ENCODE peak calls at places on chromosomes 2 and 18, in four cellular contexts. One of them, this sample, is unnamed.
A peak's percentile ranks its signal among the peaks of the same experiment; 100 is the strongest.

GRCh38 chr18:62497171-62497783 is 25.5 kb upstream of the ZCCHC2 start:
- DNase-seq in K562: no peak
- DNase-seq in HepG2: no peak
- DNase-seq in GM12878: no peak
- DNase-seq in this sample: no peak

GRCh38 chr2:9979977-9980376 is 28.5 kb downstream of the GRHL1 start:
- DNase-seq in K562: no peak
- DNase-seq in HepG2: no peak
- DNase-seq in GM12878: no peak
- DNase-seq in this sample: no peak

GRCh38 chr2:204152616-204153015 is 216.1 kb downstream of the ICOS start:
- DNase-seq in K562: no peak
- DNase-seq in HepG2: no peak
- DNase-seq in GM12878: no peak
- DNase-seq in this sample: no peak

GRCh38 chr2:127638361-127639110 is 7.4 kb upstream of the GPR17 start:
- DNase-seq in K562: peak; percentile 72
- DNase-seq in HepG2: no peak
- DNase-seq in GM12878: no peak
- DNase-seq in this sample: no peak

GRCh38 chr2:96321230-96322103 is 3.6 kb upstream of the ITPRIPL1 start:
- DNase-seq in K562: peak; percentile 71
- DNase-seq in HepG2: peak; percentile 14
- DNase-seq in GM12878: peak; percentile 82
- DNase-seq in this sample: peak; percentile 36

GRCh38 chr2:88757025-88757424 is 65.6 kb downstream of the RPIA start:
- DNase-seq in K562: no peak
- DNase-seq in HepG2: no peak
- DNase-seq in GM12878: no peak
- DNase-seq in this sample: no peak

GRCh38 chr2:160294339-160294803 is 94.3 kb upstream of the ITGB6 start:
- DNase-seq in K562: no peak
- DNase-seq in HepG2: no peak
- DNase-seq in GM12878: no peak
- DNase-seq in this sample: no peak

GRCh38 chr18:58569490-58569911 is 59.4 kb downstream of the ALPK2 start:
- DNase-seq in K562: no peak
- DNase-seq in HepG2: peak; percentile 35
- DNase-seq in GM12878: no peak
- DNase-seq in this sample: no peak

GRCh38 chr2:198238429-198238828 is 434.0 kb downstream of the PLCL1 start:
- DNase-seq in K562: no peak
- DNase-seq in HepG2: no peak
- DNase-seq in GM12878: no peak
- DNase-seq in this sample: no peak

GRCh38 chr18:3217930-3218647 is 1.7 kb downstream of the MYOM1 start:
- DNase-seq in K562: peak; percentile 52
- DNase-seq in HepG2: peak; percentile 96
- DNase-seq in GM12878: no peak
- DNase-seq in this sample: no peak

GRCh38 chr2:37454851-37455762 is 110.7 kb downstream of the QPCT start:
- DNase-seq in K562: no peak
- DNase-seq in HepG2: no peak
- DNase-seq in GM12878: no peak
- DNase-seq in this sample: no peak

GRCh38 chr2:189393440-189394111 is 47.7 kb upstream of the WDR75 start:
- DNase-seq in K562: no peak
- DNase-seq in HepG2: no peak
- DNase-seq in GM12878: no peak
- DNase-seq in this sample: no peak

GRCh38 chr2:37569986-37570688 is 101.3 kb downstream of the CDC42EP3 start:
- DNase-seq in K562: no peak
- DNase-seq in HepG2: peak; percentile 30
- DNase-seq in GM12878: no peak
- DNase-seq in this sample: no peak

GRCh38 chr2:176356251-176356650 is 87.0 kb downstream of the MTX2 start:
- DNase-seq in K562: no peak
- DNase-seq in HepG2: no peak
- DNase-seq in GM12878: no peak
- DNase-seq in this sample: no peak

GRCh38 chr2:51697095-51697494 is 665.2 kb upstream of the NRXN1 start:
- DNase-seq in K562: no peak
- DNase-seq in HepG2: peak; percentile 4
- DNase-seq in GM12878: no peak
- DNase-seq in this sample: no peak

GRCh38 chr2:80459028-80459427 is 154.5 kb upstream of the LRRTM1 start:
- DNase-seq in K562: no peak
- DNase-seq in HepG2: no peak
- DNase-seq in GM12878: no peak
- DNase-seq in this sample: no peak

GRCh38 chr2:163630836-163631235 is 105.0 kb downstream of the FIGN start:
- DNase-seq in K562: no peak
- DNase-seq in HepG2: no peak
- DNase-seq in GM12878: no peak
- DNase-seq in this sample: no peak

GRCh38 chr2:138676654-138677053 is 103.5 kb downstream of the NXPH2 start:
- DNase-seq in K562: no peak
- DNase-seq in HepG2: no peak
- DNase-seq in GM12878: no peak
- DNase-seq in this sample: no peak

GRCh38 chr2:231929961-231930600 is 3.9 kb upstream of the NPPC start:
- DNase-seq in K562: peak; percentile 78
- DNase-seq in HepG2: no peak
- DNase-seq in GM12878: no peak
- DNase-seq in this sample: peak; percentile 70

GRCh38 chr2:222738759-222739292 is 67.4 kb downstream of the MOGAT1 start:
- DNase-seq in K562: peak; percentile 62
- DNase-seq in HepG2: no peak
- DNase-seq in GM12878: no peak
- DNase-seq in this sample: no peak

GRCh38 chr18:7139409-7139808 is 21.8 kb upstream of the LAMA1 start:
- DNase-seq in K562: no peak
- DNase-seq in HepG2: no peak
- DNase-seq in GM12878: no peak
- DNase-seq in this sample: no peak

GRCh38 chr2:238168196-238168815 is 9.5 kb downstream of the ERFE start:
- DNase-seq in K562: peak; percentile 52
- DNase-seq in HepG2: no peak
- DNase-seq in GM12878: no peak
- DNase-seq in this sample: no peak

GRCh38 chr2:173296235-173296634 is 58.4 kb upstream of the CDCA7 start:
- DNase-seq in K562: no peak
- DNase-seq in HepG2: no peak
- DNase-seq in GM12878: no peak
- DNase-seq in this sample: no peak

GRCh38 chr18:59760212-59760997 is 63.2 kb upstream of the CCBE1 start:
- DNase-seq in K562: no peak
- DNase-seq in HepG2: no peak
- DNase-seq in GM12878: no peak
- DNase-seq in this sample: no peak

GRCh38 chr2:199757466-199757865 is 93.5 kb downstream of the FTCDNL1 start:
- DNase-seq in K562: no peak
- DNase-seq in HepG2: no peak
- DNase-seq in GM12878: no peak
- DNase-seq in this sample: no peak

GRCh38 chr2:119228964-119229363 is 5.3 kb downstream of the STEAP3 start:
- DNase-seq in K562: no peak
- DNase-seq in HepG2: no peak
- DNase-seq in GM12878: no peak
- DNase-seq in this sample: no peak

DNA sequence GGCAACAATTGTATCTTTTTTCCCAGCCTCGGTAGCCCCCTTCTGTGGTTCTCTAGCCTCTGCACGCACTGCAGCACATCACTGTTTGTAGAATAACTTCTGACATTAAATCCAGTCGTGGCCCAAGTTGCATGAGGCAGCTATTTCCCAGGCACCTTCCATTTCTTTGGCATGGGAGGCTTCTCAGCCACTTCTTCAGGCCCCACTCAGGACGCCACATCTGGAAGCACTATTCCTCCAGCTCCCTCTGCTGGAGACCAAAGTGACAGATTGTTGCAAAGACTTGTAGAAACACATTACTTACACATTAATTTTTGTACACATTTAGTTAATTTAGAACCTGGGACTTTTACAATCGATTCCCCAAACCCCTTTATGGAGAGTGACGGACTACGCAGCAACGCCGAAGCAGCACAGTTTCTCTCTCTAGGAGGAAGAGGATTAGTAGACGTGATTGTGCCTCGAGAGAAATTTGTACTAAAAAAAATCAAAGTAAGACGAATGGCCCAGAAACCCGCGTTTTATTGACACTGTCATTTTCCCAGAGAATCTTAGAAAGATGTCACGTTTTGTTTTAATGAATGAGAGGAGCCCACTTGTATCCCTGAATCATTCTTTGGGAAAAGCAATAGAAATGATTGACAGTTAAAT is 57.8 kb upstream of the RGPD5 start:
- DNase-seq in K562: peak; percentile 16
- DNase-seq in HepG2: peak; percentile 69
- DNase-seq in GM12878: no peak
- DNase-seq in this sample: peak; percentile 53
- TF ChIP-seq FOXK2 in K562: no peak
- TF ChIP-seq FOXK2 in HepG2: no peak
- TF ChIP-seq FOXK2 in GM12878: no peak
- TF ChIP-seq FOXK2 in this sample: no peak

GRCh38 chr2:15938803-15939555 is 1.4 kb upstream of the MYCN start:
- DNase-seq in K562: no peak
- DNase-seq in HepG2: no peak
- DNase-seq in GM12878: no peak
- DNase-seq in this sample: no peak

GRCh38 chr2:15940661-15941482 is 522 bp downstream of the MYCN start:
- DNase-seq in K562: no peak
- DNase-seq in HepG2: no peak
- DNase-seq in GM12878: no peak
- DNase-seq in this sample: peak; percentile 28

GRCh38 chr2:15941483-15941853 is 1.1 kb downstream of the MYCN start:
- DNase-seq in K562: no peak
- DNase-seq in HepG2: no peak
- DNase-seq in GM12878: no peak
- DNase-seq in this sample: peak; percentile 22

GRCh38 chr2:15939556-15939853 is 845 bp upstream of the MYCN start:
- DNase-seq in K562: peak; percentile 67
- DNase-seq in HepG2: no peak
- DNase-seq in GM12878: no peak
- DNase-seq in this sample: peak; percentile 67

GRCh38 chr2:15939854-15940660 is at the start of gene MYCN:
- DNase-seq in K562: no peak
- DNase-seq in HepG2: peak; percentile 41
- DNase-seq in GM12878: no peak
- DNase-seq in this sample: peak; percentile 52
- TF ChIP-seq FOXK2 in K562: no peak
- TF ChIP-seq FOXK2 in HepG2: no peak
- TF ChIP-seq FOXK2 in GM12878: no peak
- TF ChIP-seq FOXK2 in this sample: no peak

GRCh38 chr2:146246017-146246733 is 1598.7 kb upstream of the ACVR2A start:
- DNase-seq in K562: no peak
- DNase-seq in HepG2: no peak
- DNase-seq in GM12878: no peak
- DNase-seq in this sample: no peak

GRCh38 chr2:146241023-146241422 is 1603.8 kb upstream of the ACVR2A start:
- DNase-seq in K562: no peak
- DNase-seq in HepG2: no peak
- DNase-seq in GM12878: no peak
- DNase-seq in this sample: no peak

GRCh38 chr2:146246734-146247523 is 1597.9 kb upstream of the ACVR2A start:
- DNase-seq in K562: no peak
- DNase-seq in HepG2: no peak
- DNase-seq in GM12878: no peak
- DNase-seq in this sample: no peak

GRCh38 chr2:146240376-146240775 is 1604.5 kb upstream of the ACVR2A start:
- DNase-seq in K562: no peak
- DNase-seq in HepG2: no peak
- DNase-seq in GM12878: no peak
- DNase-seq in this sample: no peak

GRCh38 chr2:146244131-146244530 is 1600.7 kb upstream of the ACVR2A start:
- DNase-seq in K562: no peak
- DNase-seq in HepG2: no peak
- DNase-seq in GM12878: no peak
- DNase-seq in this sample: no peak
- TF ChIP-seq FOXK2 in K562: no peak
- TF ChIP-seq FOXK2 in HepG2: no peak
- TF ChIP-seq FOXK2 in GM12878: no peak
- TF ChIP-seq FOXK2 in this sample: no peak

GRCh38 chr18:36149514-36150289 is 20.0 kb downstream of the ELP2 start:
- DNase-seq in K562: no peak
- DNase-seq in HepG2: no peak
- DNase-seq in GM12878: peak; percentile 32
- DNase-seq in this sample: no peak
- TF ChIP-seq FOXK2 in K562: no peak
- TF ChIP-seq FOXK2 in HepG2: no peak
- TF ChIP-seq FOXK2 in GM12878: no peak
- TF ChIP-seq FOXK2 in this sample: no peak

GRCh38 chr2:101231937-101232336 is 20.7 kb upstream of the CNOT11 start:
- DNase-seq in K562: peak; percentile 46
- DNase-seq in HepG2: no peak
- DNase-seq in GM12878: no peak
- DNase-seq in this sample: no peak

GRCh38 chr2:101234169-101234938 is 18.3 kb upstream of the CNOT11 start:
- DNase-seq in K562: no peak
- DNase-seq in HepG2: peak; percentile 63
- DNase-seq in GM12878: no peak
- DNase-seq in this sample: no peak

GRCh38 chr2:101231253-101231652 is 21.4 kb upstream of the CNOT11 start:
- DNase-seq in K562: no peak
- DNase-seq in HepG2: no peak
- DNase-seq in GM12878: no peak
- DNase-seq in this sample: no peak

GRCh38 chr2:101232770-101233169 is 19.9 kb upstream of the CNOT11 start:
- DNase-seq in K562: no peak
- DNase-seq in HepG2: no peak
- DNase-seq in GM12878: no peak
- DNase-seq in this sample: no peak

GRCh38 chr2:101230541-101230993 is 22.1 kb upstream of the CNOT11 start:
- DNase-seq in K562: no peak
- DNase-seq in HepG2: peak; percentile 86
- DNase-seq in GM12878: no peak
- DNase-seq in this sample: no peak
- TF ChIP-seq FOXK2 in K562: no peak
- TF ChIP-seq FOXK2 in HepG2: no peak
- TF ChIP-seq FOXK2 in GM12878: no peak
- TF ChIP-seq FOXK2 in this sample: no peak

This sample was measured in HEK293T.